ENCODE peak calls at places on chromosome 21, in six cellular contexts. X, S, K, V, O and N are unnamed samples. For H3K36me3, the result is how much of the 10 kb centered on the place peaks cover.

GRCh38 chr21:31260790-31261189 is 83.3 kb downstream of the TIAM1 start:
- DNase-seq in S (no peak), V (no peak), X (no peak), O (no peak), K (no peak), N (no peak)

GRCh38 chr21:26469789-26470188 is 103.3 kb downstream of the CYYR1 start:
- DNase-seq in V (no peak), K (no peak), S (no peak), X (no peak), O (no peak), N (no peak)

GRCh38 chr21:26140185-26140584 is 30.4 kb downstream of the APP start:
- DNase-seq in O (no peak), X (peak), S (no peak), V (peak), K (no peak), N (no peak)

GRCh38 chr21:36310016-36310415 is 10.0 kb upstream of the MORC3 start:
- DNase-seq in V (no peak), X (no peak), O (no peak), S (no peak), K (no peak), N (no peak)

GRCh38 chr21:15059397-15059796 is 5.4 kb downstream of the NRIP1 start:
- DNase-seq in K (no peak), S (no peak), X (no peak), O (no peak), V (no peak), N (no peak)

GRCh38 chr21:15839026-15839425 is 109.2 kb downstream of the USP25 start:
- DNase-seq in X (no peak), S (no peak), K (no peak), O (no peak), V (no peak), N (no peak)

GRCh38 chr21:36806103-36806502 is 107.2 kb downstream of the SIM2 start:
- DNase-seq in K (no peak), S (no peak), X (no peak), V (no peak), O (no peak), N (no peak)

GRCh38 chr21:27528697-27529096 is 561.8 kb upstream of the ADAMTS5 start:
- DNase-seq in X (no peak), O (no peak), S (no peak), V (no peak), K (no peak), N (no peak)

GRCh38 chr21:43015906-43016540 is 41.7 kb downstream of the PKNOX1 start:
- DNase-seq in S (no peak), O (no peak), V (no peak), X (no peak), K (no peak), N (no peak)

GRCh38 chr21:31253684-31254083 is 90.4 kb downstream of the TIAM1 start:
- DNase-seq in X (no peak), K (no peak), S (no peak), V (no peak), O (no peak), N (no peak)

GRCh38 chr21:26377111-26377694 is 195.9 kb downstream of the CYYR1 start:
- DNase-seq in S (no peak), O (no peak), X (no peak), K (no peak), V (no peak), N (no peak)

GRCh38 chr21:29181799-29182470 is 51.5 kb downstream of the MAP3K7CL start:
- DNase-seq in V (no peak), X (no peak), O (no peak), K (no peak), S (no peak), N (no peak)

GRCh38 chr21:26717146-26717739 is 128.0 kb downstream of the ADAMTS1 start:
- DNase-seq in K (no peak), S (no peak), V (no peak), O (no peak), X (no peak), N (no peak)

GRCh38 chr21:42863504-42863870 is 15.9 kb downstream of the WDR4 start:
- DNase-seq in S (no peak), V (no peak), O (no peak), K (no peak), X (no peak), N (peak)

GRCh38 chr21:26965567-26966359 is 1.1 kb downstream of the ADAMTS5 start:
- DNase-seq in X (peak), S (peak), O (peak), V (peak), K (no peak), N (peak)

GRCh38 chr21:15826147-15826780 is 96.5 kb downstream of the USP25 start:
- DNase-seq in K (no peak), S (no peak), X (no peak), V (peak), O (peak), N (no peak)

GRCh38 chr21:14878971-14879370 is 185.8 kb downstream of the NRIP1 start:
- DNase-seq in K (no peak), O (no peak), S (no peak), X (no peak), V (no peak), N (no peak)

GRCh38 chr21:38241029-38241740 is 15.6 kb upstream of the KCNJ15 start:
- DNase-seq in S (no peak), X (peak), K (no peak), V (no peak), O (no peak), N (peak)

GRCh38 chr21:36756527-36756926 is 57.6 kb downstream of the SIM2 start:
- DNase-seq in O (no peak), S (no peak), V (no peak), K (no peak), X (peak), N (no peak)

GRCh38 chr21:43021191-43021590 is 46.8 kb downstream of the PKNOX1 start:
- DNase-seq in K (no peak), V (no peak), S (no peak), X (no peak), O (no peak), N (no peak)

GRCh38 chr21:43328591-43329360 is 98.2 kb downstream of the SIK1 start:
- DNase-seq in K (no peak), S (no peak), O (no peak), V (no peak), X (no peak), N (no peak)

GRCh38 chr21:37557261-37557950 is 190.8 kb downstream of the DYRK1A start:
- DNase-seq in V (no peak), S (no peak), K (no peak), X (no peak), O (no peak), N (no peak)

GRCh38 chr21:28375708-28376385 is 616.8 kb downstream of the LTN1 start:
- DNase-seq in O (no peak), S (no peak), V (no peak), X (no peak), K (no peak), N (no peak)

GRCh38 chr21:39531777-39532333 is 80.1 kb downstream of the SH3BGR start:
- DNase-seq in X (no peak), O (no peak), V (no peak), S (no peak), K (no peak), N (no peak)

GRCh38 chr21:36567216-36567917 is 87.4 kb upstream of the CLDN14 start:
- DNase-seq in K (no peak), S (no peak), V (no peak), O (no peak), X (no peak), N (no peak)

GRCh38 chr21:28953247-28953646 is 39.4 kb downstream of the LTN1 start:
- DNase-seq in V (no peak), O (no peak), S (no peak), X (no peak), K (no peak), N (no peak)

GRCh38 chr21:31915566-31915965 is 42.7 kb downstream of the HUNK start:
- DNase-seq in V (no peak), S (no peak), K (no peak), O (no peak), X (no peak), N (no peak)

GRCh38 chr21:42964086-42964485 is 10.3 kb upstream of the PKNOX1 start:
- DNase-seq in K (no peak), V (no peak), S (no peak), X (no peak), O (no peak), N (no peak)

DNA sequence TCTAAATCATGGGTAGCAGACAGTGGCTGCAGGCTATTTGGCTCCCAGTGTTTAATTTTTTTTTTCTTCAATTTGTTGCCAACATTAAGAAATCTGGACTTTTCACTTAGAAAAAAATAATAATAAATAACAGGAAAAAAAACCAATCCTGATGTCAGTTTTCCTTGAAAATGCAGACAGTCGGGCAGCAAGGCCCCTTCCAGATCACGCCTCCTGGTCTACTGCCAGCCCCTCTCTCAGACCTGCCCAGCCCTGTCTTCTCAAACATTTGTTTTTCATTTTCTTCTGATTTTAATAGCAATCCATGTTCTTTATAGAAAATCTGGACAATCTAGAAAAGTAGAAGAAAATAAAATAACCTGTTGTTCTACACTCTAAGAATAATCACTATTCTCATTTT is 15.5 kb downstream of the IFNGR2 start:
- DNase-seq in K (no peak), O (no peak), V (no peak), S (peak), X (peak), N (no peak)
- H3K27ac ChIP-seq in K (no peak), O (no peak), V (no peak), S (no peak), X (no peak), N (no peak)

GRCh38 chr21:17915976-17916375 is 96.8 kb upstream of the C21orf91 start:
- DNase-seq in S (no peak), K (no peak), X (no peak), V (no peak), O (no peak), N (no peak)
- H3K4me3 ChIP-seq in S (no peak), K (no peak), X (no peak), V (no peak), O (no peak), N (no peak)

GRCh38 chr21:41754481-41754891 is 12.4 kb downstream of the RIPK4 start:
- DNase-seq in X (no peak), K (no peak), V (no peak), O (no peak), S (no peak), N (no peak)
- H3K36me3 ChIP-seq in X (under half), K (under half), V (under half), O (under half), S (under half), N (under half)

GRCh38 chr21:21196848-21197247 is 198.6 kb downstream of the NCAM2 start:
- DNase-seq in V (no peak), S (no peak), X (no peak), O (no peak), K (no peak), N (no peak)

GRCh38 chr21:21199342-21200102 is 201.3 kb downstream of the NCAM2 start:
- DNase-seq in K (no peak), X (no peak), S (no peak), O (no peak), V (no peak), N (no peak)

GRCh38 chr21:21200939-21201610 is 202.9 kb downstream of the NCAM2 start:
- DNase-seq in K (no peak), V (no peak), O (no peak), X (no peak), S (no peak), N (no peak)

GRCh38 chr21:21203822-21204339 is 205.7 kb downstream of the NCAM2 start:
- DNase-seq in O (no peak), X (no peak), V (no peak), S (no peak), K (no peak), N (no peak)

DNA sequence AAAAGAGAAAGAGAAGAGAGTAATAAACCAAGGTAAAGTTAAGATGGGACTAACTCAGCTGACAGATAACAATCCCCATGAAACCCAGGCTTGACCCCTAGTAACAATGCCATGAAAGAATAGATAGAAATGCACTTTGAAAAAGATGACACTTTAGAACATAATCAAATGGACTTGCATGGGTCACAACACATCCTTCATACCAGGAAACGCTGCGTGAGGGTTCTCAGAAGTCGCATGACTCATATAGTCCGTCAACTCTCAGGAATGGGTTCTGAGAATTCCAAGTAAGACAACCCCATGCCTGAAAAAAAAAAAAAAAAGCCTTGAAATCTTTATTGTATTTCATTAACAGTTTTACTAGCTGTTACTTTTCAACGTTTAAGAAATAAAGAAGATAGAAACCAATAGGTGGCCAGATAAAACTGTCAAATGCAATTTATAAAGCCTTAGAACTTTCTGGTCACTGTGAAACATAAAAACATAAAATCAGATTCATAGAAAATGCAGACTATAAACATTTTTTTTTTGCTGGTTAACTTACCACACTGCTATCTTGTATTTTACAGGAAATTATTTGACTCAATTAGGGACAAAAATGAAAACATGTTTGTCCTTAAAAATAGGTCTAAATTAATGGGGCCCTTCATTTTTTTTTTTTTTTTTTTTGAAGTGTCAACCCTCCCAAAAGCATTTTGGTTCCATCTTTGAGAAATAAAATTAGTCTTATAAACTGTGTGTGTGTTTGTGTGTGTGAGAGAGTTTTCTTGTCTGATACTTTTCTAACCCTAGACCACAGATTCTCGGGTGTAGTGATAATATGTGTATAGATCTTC is 202.1 kb downstream of the NCAM2 start:
- DNase-seq in K (no peak), S (no peak), O (no peak), V (peak), X (peak), N (no peak)
- H3K27ac ChIP-seq in K (no peak), S (no peak), O (no peak), V (peak), X (peak), N (no peak)

DNA sequence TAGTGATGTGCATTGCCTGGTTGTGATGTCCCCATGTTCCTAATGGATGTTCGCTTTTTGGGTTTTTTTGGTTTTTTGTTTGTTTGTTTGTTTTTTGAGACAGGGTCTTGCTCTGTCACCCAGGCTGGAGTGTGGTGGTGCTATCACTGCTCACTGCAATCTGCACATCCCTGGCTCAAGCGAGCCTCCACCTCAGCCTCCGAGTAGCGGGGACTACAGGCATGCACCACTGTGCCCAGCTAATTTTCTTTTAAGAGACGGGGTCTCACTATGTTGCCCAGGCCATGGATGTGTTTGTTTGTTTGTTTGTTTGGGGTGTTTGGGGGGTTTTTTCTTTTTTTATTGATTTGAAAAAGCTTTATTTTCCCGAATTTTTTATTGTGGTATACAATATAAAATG is 2.1 kb downstream of the COL6A2 start:
- DNase-seq in X (peak), S (peak), O (no peak), K (no peak), V (no peak), N (no peak)
- H3K4me3 ChIP-seq in X (peak), S (peak), O (no peak), K (no peak), V (peak), N (no peak)

DNA sequence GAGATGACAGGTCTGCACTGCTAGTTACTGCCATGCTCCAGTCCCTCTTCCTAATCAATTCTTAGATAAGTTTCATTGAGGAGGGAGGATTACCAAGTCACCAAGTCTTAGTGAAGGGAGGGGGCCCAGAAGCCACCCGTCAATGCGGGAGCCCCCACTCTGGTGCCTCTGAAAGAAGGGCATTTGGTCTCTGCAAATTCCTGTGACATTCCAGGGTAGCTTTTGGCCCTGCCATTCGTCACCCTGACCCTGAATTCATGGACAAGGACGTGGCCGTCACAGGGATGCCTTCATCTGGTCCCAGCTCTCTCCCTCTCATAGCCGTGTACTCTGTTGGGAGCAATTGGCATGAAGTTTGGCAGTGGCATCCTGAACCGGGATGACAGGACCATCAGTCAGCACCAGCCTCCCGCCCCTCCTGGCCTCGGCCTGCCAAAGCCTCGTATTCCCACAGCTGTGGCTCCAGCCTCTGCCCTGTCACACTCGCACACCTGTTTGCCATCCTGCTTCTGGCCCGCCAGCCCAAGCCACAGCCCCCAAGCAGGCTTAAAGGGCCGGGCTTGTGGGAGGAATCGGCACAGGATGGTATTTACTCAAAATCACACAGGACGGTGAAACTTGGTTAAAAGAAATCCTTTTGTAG is 150.7 kb downstream of the CLIC6 start:
- DNase-seq in O (peak), K (no peak), X (no peak), S (no peak), V (peak), N (no peak)
- H3K36me3 ChIP-seq in O (under half), K (under half), X (under half), S (under half), V (under half), N (under half)

DNA sequence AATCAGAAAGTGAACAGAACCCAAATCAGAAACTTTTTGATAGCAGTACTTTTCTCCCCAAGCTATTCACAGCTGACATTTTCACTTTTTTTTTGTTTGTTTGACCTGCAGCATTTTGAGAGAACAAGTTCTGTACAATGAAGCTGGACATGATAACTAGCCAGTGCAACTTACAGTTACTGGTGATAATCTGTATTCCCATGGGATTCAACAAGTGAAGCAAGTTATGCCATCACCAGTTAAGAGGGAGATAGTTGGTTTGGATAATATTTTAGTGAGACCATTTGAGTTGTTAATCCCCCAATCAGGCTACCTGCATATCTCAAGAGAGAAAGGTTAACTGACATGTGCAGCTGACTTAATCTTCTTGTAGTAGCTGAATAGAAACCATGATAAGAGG is 18.1 kb downstream of the SON start:
- DNase-seq in K (no peak), O (no peak), X (no peak), S (no peak), V (no peak), N (no peak)
- H3K27ac ChIP-seq in K (no peak), O (no peak), X (no peak), S (no peak), V (no peak), N (no peak)

DNA sequence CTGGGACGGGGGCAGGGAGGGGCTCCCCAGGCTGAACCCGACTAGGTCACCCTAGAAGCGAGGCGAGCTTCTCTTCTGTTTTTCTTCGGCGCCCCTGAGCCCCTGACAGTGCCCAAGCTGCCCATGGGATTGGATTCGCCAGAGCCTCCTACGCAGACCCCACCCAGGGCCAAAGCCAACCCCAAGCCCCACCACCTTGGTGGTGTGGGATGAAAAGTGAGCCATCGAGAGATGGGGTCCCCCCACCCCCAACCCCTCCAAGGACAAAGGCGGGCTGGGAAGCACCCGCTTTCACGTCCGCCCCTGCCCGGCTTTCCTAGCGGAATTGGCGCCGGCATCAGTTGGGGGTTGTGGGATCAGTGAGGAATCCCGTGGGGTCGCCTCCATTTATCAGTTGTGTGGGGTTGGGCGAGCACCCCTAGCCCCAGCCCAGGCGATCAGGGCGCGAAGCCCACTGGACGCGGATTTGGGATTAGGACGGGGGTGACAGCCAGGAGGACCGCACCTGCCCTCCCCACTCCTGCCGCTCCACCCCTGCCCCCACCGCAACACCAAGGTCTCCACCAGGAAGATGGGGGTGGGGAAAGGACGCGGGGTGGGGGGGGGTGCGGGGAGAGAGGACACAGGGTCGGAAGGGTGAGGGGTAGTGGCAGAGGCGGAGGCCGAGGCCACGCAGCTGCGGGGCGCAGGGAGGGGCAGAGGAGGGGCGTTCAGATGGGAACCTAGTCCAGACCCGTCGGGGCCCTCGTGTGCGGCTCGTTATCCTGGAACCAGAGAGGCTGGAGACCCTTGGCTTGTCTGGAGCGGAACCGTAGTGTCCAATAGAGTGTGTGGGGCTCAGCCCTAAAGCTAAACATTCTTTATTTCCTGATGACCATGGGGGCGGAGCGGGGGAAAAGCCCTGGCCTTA is 4.4 kb downstream of the TSPEAR start:
- DNase-seq in K (no peak), X (peak), S (peak), V (peak), O (no peak), N (no peak)
- H3K4me3 ChIP-seq in K (no peak), X (no peak), S (no peak), V (no peak), O (no peak), N (no peak)